ENCODE peak calls at places on chromosomes 4 and X, in four cellular contexts. B is activated T-helper 1 cell treated with anti-CD3 and anti-CD28 coated beads, Interleukin-2, amount 50 U/mL, for 16 hours; O is activated CD4-positive, alpha-beta memory T cell treated with anti-CD3 and anti-CD28 coated beads for 36 hours; D is NCI-H1417. A is an unnamed sample.

GRCh38 chr4:19130836-19131235 is 1109.3 kb upstream of the LCORL start:
- DNase-seq in B (no peak), O (no peak), D (no peak), A (no peak)

GRCh38 chr4:130563185-130563890 is 1467.4 kb downstream of the C4orf33 start:
- DNase-seq in B (no peak), O (no peak), D (peak; percentile 47), A (no peak)

GRCh38 chr4:148333265-148333664 is 108.9 kb downstream of the NR3C2 start:
- DNase-seq in B (no peak), O (no peak), D (no peak), A (no peak)

GRCh38 chr4:59571805-59572430 is 1628.2 kb upstream of the ADGRL3 start:
- DNase-seq in B (no peak), O (no peak), D (peak; percentile 56), A (no peak)

GRCh38 chr4:1722551-1723071 is 1.3 kb downstream of the TACC3 start:
- DNase-seq in B (no peak), O (no peak), D (no peak), A (no peak)

GRCh38 chr4:175166020-175166419 is 247.9 kb downstream of the ADAM29 start:
- DNase-seq in B (no peak), O (no peak), D (peak; percentile 7), A (no peak)

GRCh38 chrX:86039625-86040568 is 7.5 kb downstream of the CHM start:
- DNase-seq in B (no peak), O (no peak), D (no peak), A (no peak)

GRCh38 chr4:40301592-40301991 is 33.5 kb upstream of the CHRNA9 start:
- DNase-seq in B (peak; percentile 25), O (peak; percentile 66), D (no peak), A (peak; percentile 50)

GRCh38 chr4:113057891-113058290 is 8.4 kb downstream of the ANK2 start:
- DNase-seq in B (no peak), O (no peak), D (peak; percentile 14), A (no peak)

GRCh38 chr4:673349-674091 is 556 bp downstream of the ATP5ME start:
- DNase-seq in B (no peak), O (no peak), D (peak; percentile 33), A (no peak)

GRCh38 chr4:147793973-147794690 is 62.2 kb downstream of the ARHGAP10 start:
- DNase-seq in B (no peak), O (peak; percentile 21), D (no peak), A (no peak)

GRCh38 chrX:155334486-155335316 is at the start of gene CLIC2:
- DNase-seq in B (no peak), O (peak; percentile 17), D (no peak), A (peak; percentile 3)

A was measured in activated CD4-positive, alpha-beta T cell treated with anti-CD3 and anti-CD28 coated beads for 48 hours.